ENCODE peak calls at places on chromosomes 7 and 10, in seven cellular contexts. Z, X, R, M, K, I and G are unnamed samples.

GRCh38 chr10:112209534-112210200 is 26.1 kb upstream of the GPAM start:
- DNase-seq in K (no peak), Z (no peak), I (no peak), R (no peak), X (no peak), M (no peak), G (no peak)

GRCh38 chr7:151028948-151029501 is 775 bp downstream of the ABCB8 start:
- DNase-seq in I (no peak), M (no peak), K (no peak), R (no peak), Z (no peak), X (no peak), G (no peak)

GRCh38 chr10:11875499-11876281 is 52.5 kb downstream of the PROSER2 start:
- DNase-seq in Z (no peak), R (peak), I (peak), X (peak), M (peak), K (peak), G (peak)

GRCh38 chr10:86267286-86268195 is 99.1 kb downstream of the GRID1 start:
- DNase-seq in Z (no peak), K (peak), I (no peak), M (no peak), R (no peak), X (no peak), G (no peak)

GRCh38 chr7:29523728-29524127 is 39.9 kb upstream of the PRR15 start:
- DNase-seq in I (no peak), M (no peak), R (no peak), Z (no peak), X (no peak), K (no peak), G (no peak)

GRCh38 chr10:23345861-23346260 is 1.3 kb upstream of the C10orf67 start:
- DNase-seq in R (peak), I (no peak), Z (no peak), M (no peak), X (no peak), K (no peak), G (peak)

GRCh38 chr10:103759100-103759781 is 96.1 kb downstream of the SH3PXD2A start:
- DNase-seq in M (no peak), Z (no peak), I (no peak), R (peak), K (no peak), X (peak), G (peak)

GRCh38 chr10:98340261-98340675 is 72.3 kb upstream of the LOXL4 start:
- DNase-seq in K (no peak), X (no peak), Z (peak), M (no peak), R (peak), I (no peak), G (no peak)

GRCh38 chr7:115748123-115748738 is 282.3 kb downstream of the TFEC start:
- DNase-seq in M (no peak), K (no peak), Z (no peak), R (no peak), X (no peak), I (no peak), G (no peak)

GRCh38 chr7:99737726-99738125 is 2.7 kb upstream of the CYP3A7 start:
- DNase-seq in K (no peak), M (no peak), I (no peak), X (no peak), R (peak), Z (no peak), G (no peak)

GRCh38 chr7:23067271-23067670 is 38.3 kb upstream of the KLHL7 start:
- DNase-seq in M (no peak), Z (no peak), I (no peak), R (peak), X (no peak), K (no peak), G (no peak)

GRCh38 chr10:52276982-52277381 is 37.1 kb upstream of the DKK1 start:
- DNase-seq in R (peak), M (no peak), X (no peak), K (no peak), I (no peak), Z (no peak), G (no peak)

DNA sequence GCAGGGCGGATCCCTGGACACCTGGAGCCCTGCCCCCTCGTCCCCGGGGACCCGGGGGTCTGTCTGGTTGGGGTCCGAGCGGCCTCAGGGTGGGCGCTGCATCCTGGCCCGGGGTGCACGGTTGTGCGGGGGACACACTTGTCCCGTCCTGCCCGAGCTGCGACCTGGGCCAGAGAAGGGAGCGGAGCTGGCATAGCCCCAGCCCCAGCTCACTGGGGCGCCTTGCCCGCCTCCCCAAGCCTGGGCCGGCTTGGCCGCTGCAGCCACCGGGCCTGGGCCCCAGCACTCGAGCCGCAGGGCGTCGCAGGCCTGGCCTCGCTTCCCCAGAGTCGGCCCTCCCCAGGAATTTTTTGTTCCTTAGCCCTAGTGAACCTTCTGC is 54.5 kb downstream of the GLRX3 start:
- DNase-seq in K (no peak), Z (no peak), R (no peak), X (peak), M (no peak), I (no peak), G (no peak)
- H3K4me3 ChIP-seq in K (peak), Z (no peak), R (peak), X (peak), M (peak), I (peak), G (peak)

GRCh38 chr10:72331575-72332422 is 22.9 kb downstream of the DNAJB12 start:
- DNase-seq in R (peak), K (no peak), M (peak), I (peak), X (peak), Z (peak), G (peak)

GRCh38 chr10:72329290-72330058 is 25.2 kb downstream of the DNAJB12 start:
- DNase-seq in R (no peak), Z (no peak), I (peak), K (no peak), M (no peak), X (no peak), G (no peak)

GRCh38 chr10:72328829-72329204 is 25.9 kb downstream of the DNAJB12 start:
- DNase-seq in M (peak), K (no peak), I (no peak), Z (no peak), X (no peak), R (no peak), G (no peak)

GRCh38 chr10:72330059-72330426 is 24.7 kb downstream of the DNAJB12 start:
- DNase-seq in K (no peak), X (no peak), I (no peak), M (no peak), Z (no peak), R (no peak), G (no peak)

DNA sequence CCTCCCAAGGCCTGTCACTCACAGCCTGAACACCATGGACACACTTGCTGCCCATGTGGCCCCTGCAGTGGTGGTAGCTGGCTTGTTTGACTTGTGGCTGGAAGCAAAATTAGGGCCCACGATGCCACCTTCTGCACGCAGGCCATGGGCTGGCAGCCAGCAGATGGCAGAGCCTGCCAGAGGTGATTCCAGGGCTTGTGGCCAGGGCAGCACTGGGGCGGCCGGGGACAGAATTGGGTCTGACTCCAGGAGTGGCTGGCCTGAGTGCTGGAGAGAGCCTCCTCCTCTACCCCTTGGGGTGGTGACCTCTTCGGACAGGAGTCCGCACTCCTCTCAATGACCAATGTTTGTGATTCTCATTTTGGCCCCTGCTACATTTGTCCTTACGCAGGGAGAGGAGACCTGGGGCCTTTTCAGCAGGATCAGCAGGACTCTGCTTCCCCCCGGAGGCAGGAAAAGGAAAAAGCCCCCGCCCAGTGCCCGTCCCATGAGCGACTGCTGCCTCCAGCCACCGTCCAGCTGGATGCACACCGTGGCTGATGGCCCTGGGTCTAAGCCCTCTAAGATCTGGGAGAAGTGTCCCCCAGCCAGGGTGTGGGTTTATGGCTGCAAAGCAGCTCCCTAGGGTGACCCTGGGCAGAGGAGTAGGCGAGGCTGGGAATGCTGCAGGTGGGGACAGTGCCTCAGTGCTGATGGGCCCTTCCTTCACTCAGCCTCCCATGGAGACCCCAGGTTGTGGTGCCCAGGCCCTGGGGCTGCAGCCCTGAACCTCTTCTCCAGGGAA is 26.5 kb downstream of the DNAJB12 start:
- DNase-seq in R (no peak), K (no peak), M (peak), I (peak), X (peak), Z (no peak), G (no peak)
- TF ChIP-seq CTCF in R (peak), K (peak), M (peak), I (peak), X (peak), Z (peak), G (peak)

GRCh38 chr10:101293007-101293723 is 60.8 kb upstream of the BTRC start:
- DNase-seq in I (no peak), R (no peak), X (no peak), M (no peak), K (no peak), Z (no peak), G (no peak)
- H3K4me3 ChIP-seq in I (no peak), R (no peak), X (peak), M (peak), K (peak), Z (no peak), G (no peak)

GRCh38 chr10:75356484-75356883 is 45.1 kb downstream of the ZNF503 start:
- DNase-seq in K (no peak), Z (no peak), R (no peak), M (no peak), X (no peak), I (no peak), G (no peak)
- TF ChIP-seq CTCF in K (no peak), Z (no peak), R (no peak), M (no peak), X (no peak), I (no peak), G (peak)

GRCh38 chr7:122674502-122674901 is 24.4 kb downstream of the RNF133 start:
- DNase-seq in X (no peak), K (no peak), R (peak), I (no peak), Z (no peak), M (no peak), G (peak)
- H3K4me3 ChIP-seq in X (no peak), K (peak), R (no peak), I (no peak), Z (no peak), M (no peak), G (no peak)

DNA sequence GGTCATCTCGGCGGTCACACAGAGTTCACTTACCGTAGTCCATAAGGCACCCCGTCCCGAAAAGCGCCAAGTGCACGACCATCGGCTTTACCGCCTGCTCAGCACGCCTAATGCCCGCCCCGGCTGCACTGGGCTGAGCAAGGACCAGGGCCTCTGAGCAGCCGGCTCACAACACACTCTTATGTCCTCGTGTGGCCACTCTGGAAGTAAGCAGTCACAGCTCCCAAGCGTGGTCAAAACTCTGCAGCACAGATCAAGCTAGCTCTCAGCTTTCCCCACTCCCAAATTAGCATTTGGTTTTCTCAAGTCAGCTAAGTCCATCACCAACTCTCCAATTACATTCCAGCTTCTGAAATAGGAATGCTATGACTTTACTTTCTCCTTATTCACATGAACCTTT is 57.7 kb downstream of the MAD1L1 start:
- DNase-seq in K (no peak), Z (no peak), X (no peak), M (no peak), R (no peak), I (no peak), G (peak)
- TF ChIP-seq CTCF in K (no peak), Z (no peak), X (no peak), M (peak), R (no peak), I (no peak), G (no peak)